ENCODE peak calls at places on chromosomes 4 and X, in five cellular contexts. R is stomach, U is ovary, G is A549, Z is SK-N-SH. H is an unnamed sample.
A peak's percentile ranks its signal among the peaks of the same experiment; 100 is the strongest.

GRCh38 chrX:71814123-71814912 is 51.2 kb downstream of the CXorf49B start:
- DNase-seq in R (no peak), U (no peak), Z (no peak), G (no peak), H (no peak)

GRCh38 chr4:10571896-10572295 is 112.7 kb downstream of the CLNK start:
- DNase-seq in G (no peak), R (no peak), U (no peak), Z (no peak), H (no peak)

GRCh38 chrX:150536455-150537116 is 31.8 kb upstream of the MTM1 start:
- DNase-seq in U (no peak), R (no peak), Z (no peak), G (peak; percentile 28), H (no peak)

GRCh38 chrX:38220936-38221386 is 290 bp upstream of the SRPX start:
- DNase-seq in U (no peak), Z (no peak), G (no peak), R (no peak), H (no peak)

GRCh38 chr4:4417886-4418285 is 31.0 kb downstream of the NSG1 start:
- DNase-seq in Z (no peak), U (peak; percentile 5), R (peak; percentile 17), G (no peak), H (no peak)

GRCh38 chrX:105451426-105451825 is 230.9 kb upstream of the TEX13A start:
- DNase-seq in R (no peak), Z (no peak), G (no peak), U (no peak), H (no peak)

GRCh38 chr4:164935363-164935762 is 42.1 kb downstream of the TRIM61 start:
- DNase-seq in G (no peak), R (no peak), U (no peak), Z (peak; percentile 17), H (no peak)

GRCh38 chrX:39772057-39772832 is 325.5 kb downstream of the BCOR start:
- DNase-seq in R (peak; percentile 30), U (peak; percentile 38), G (no peak), Z (no peak), H (no peak)

GRCh38 chr4:182778222-182778982 is 138.8 kb downstream of the DCTD start:
- DNase-seq in Z (no peak), G (no peak), U (no peak), R (no peak), H (no peak)

GRCh38 chr4:11904117-11904535 is 475.4 kb upstream of the HS3ST1 start:
- DNase-seq in U (peak; percentile 37), R (peak; percentile 76), G (peak; percentile 0), Z (no peak), H (peak; percentile 9)

GRCh38 chr4:180610317-180610716 is 1632.9 kb upstream of the TENM3 start:
- DNase-seq in Z (no peak), R (no peak), G (no peak), U (no peak), H (no peak)

GRCh38 chr4:148302416-148302815 is 139.8 kb downstream of the NR3C2 start:
- DNase-seq in R (no peak), U (no peak), Z (no peak), G (no peak), H (no peak)

GRCh38 chr4:156677136-156677535 is 294.5 kb downstream of the PDGFC start:
- DNase-seq in G (peak; percentile 52), U (no peak), R (no peak), Z (peak; percentile 22), H (no peak)

GRCh38 chr4:144710526-144710912 is 64.6 kb downstream of the HHIP start:
- DNase-seq in G (no peak), Z (no peak), U (no peak), R (no peak), H (no peak)

GRCh38 chrX:19875051-19875432 is 12.4 kb downstream of the SH3KBP1 start:
- DNase-seq in Z (no peak), G (no peak), U (no peak), R (no peak), H (no peak)

GRCh38 chr4:22686156-22686555 is 6.6 kb upstream of the GBA3 start:
- DNase-seq in U (no peak), Z (no peak), G (no peak), R (no peak), H (no peak)

GRCh38 chr4:6404611-6405416 is 67.6 kb downstream of the PPP2R2C start:
- DNase-seq in U (no peak), R (no peak), G (no peak), Z (peak; percentile 61), H (no peak)

GRCh38 chr4:23085249-23085568 is 392.5 kb downstream of the GBA3 start:
- DNase-seq in Z (no peak), U (no peak), G (no peak), R (no peak), H (no peak)

GRCh38 chrX:133475521-133475920 is 60.2 kb upstream of the GPC4 start:
- DNase-seq in R (no peak), Z (no peak), U (no peak), G (no peak), H (no peak)

GRCh38 chrX:117910216-117910615 is 206.4 kb downstream of the KLHL13 start:
- DNase-seq in R (no peak), U (no peak), Z (no peak), G (no peak), H (no peak)

GRCh38 chr4:10495651-10496050 is 38.4 kb upstream of the ZNF518B start:
- DNase-seq in R (no peak), Z (no peak), G (no peak), U (no peak), H (no peak)

GRCh38 chr4:168451331-168451730 is 29.0 kb downstream of the DDX60L start:
- DNase-seq in R (no peak), U (no peak), Z (no peak), G (peak; percentile 9), H (no peak)

GRCh38 chr4:183797445-183798248 is 107.5 kb upstream of the STOX2 start:
- DNase-seq in R (peak; percentile 53), Z (peak; percentile 83), G (peak; percentile 45), U (no peak), H (no peak)

GRCh38 chr4:1403177-1403583 is 3.1 kb downstream of the NKX1-1 start:
- DNase-seq in Z (no peak), U (no peak), G (no peak), R (peak; percentile 18), H (no peak)

GRCh38 chrX:70769659-70770232 is 138.8 kb downstream of the TEX11 start:
- DNase-seq in G (peak; percentile 2), Z (peak; percentile 8), R (no peak), U (no peak), H (no peak)

GRCh38 chr4:164876680-164877324 is at the start of gene APELA:
- DNase-seq in Z (no peak), G (no peak), R (no peak), U (no peak), H (no peak)

GRCh38 chr4:135718019-135718418 is 1516.4 kb upstream of the PABPC4L start:
- DNase-seq in U (no peak), G (no peak), Z (no peak), R (no peak), H (no peak)

GRCh38 chrX:8126092-8126491 is 45.0 kb downstream of the VCX2 start:
- DNase-seq in R (no peak), Z (no peak), U (no peak), G (no peak), H (no peak)

GRCh38 chr4:188127157-188127874 is 11.9 kb upstream of the TRIML1 start:
- DNase-seq in R (no peak), U (no peak), G (peak; percentile 67), Z (no peak), H (no peak)

GRCh38 chr4:173346074-173346473 is 11.9 kb upstream of the HMGB2 start:
- DNase-seq in R (no peak), G (no peak), U (no peak), Z (no peak), H (no peak)

GRCh38 chr4:98516042-98516440 is 142.4 kb downstream of the TSPAN5 start:
- DNase-seq in R (no peak), U (no peak), G (peak; percentile 53), Z (no peak), H (no peak)

GRCh38 chrX:46305431-46305830 is 239.8 kb downstream of the ZNF674 start:
- DNase-seq in Z (no peak), R (no peak), G (no peak), U (no peak), H (no peak)

GRCh38 chr4:164514765-164515164 is 239.2 kb upstream of the SMIM31 start:
- DNase-seq in Z (no peak), R (no peak), G (no peak), U (no peak), H (no peak)

GRCh38 chr4:52910115-52910514 is 48.0 kb downstream of the RASL11B start:
- DNase-seq in Z (no peak), G (no peak), U (no peak), R (no peak), H (no peak)

GRCh38 chr4:52903273-52903672 is 41.2 kb downstream of the RASL11B start:
- DNase-seq in Z (no peak), U (no peak), G (no peak), R (no peak), H (no peak)

GRCh38 chr4:52907510-52907909 is 45.4 kb downstream of the RASL11B start:
- DNase-seq in R (no peak), U (no peak), G (no peak), Z (no peak), H (no peak)

GRCh38 chr4:52904421-52904820 is 42.3 kb downstream of the RASL11B start:
- DNase-seq in G (no peak), U (no peak), R (no peak), Z (no peak), H (no peak)
- TF ChIP-seq EP300 in G (no peak), U (no peak), R (no peak), Z (no peak), H (no peak)

GRCh38 chr4:155085843-155086530 is 122.4 kb upstream of the NPY2R start:
- DNase-seq in U (no peak), Z (no peak), R (no peak), G (peak; percentile 9), H (no peak)
- TF ChIP-seq CTCF in U (no peak), Z (no peak), R (no peak), G (no peak), H (no peak)

GRCh38 chr4:79397951-79398350 is 10.1 kb downstream of the GK2 start:
- DNase-seq in U (no peak), R (no peak), G (no peak), Z (no peak), H (no peak)
- H3K27ac ChIP-seq in U (no peak overlapping the region), R (no peak overlapping the region), G (no peak overlapping the region), Z (no peak overlapping the region), H (no peak overlapping the region)

GRCh38 chr4:74157743-74158560 is at the start of gene MTHFD2L:
- DNase-seq in R (peak; percentile 94), U (peak; percentile 93), G (peak; percentile 96), Z (peak; percentile 98), H (peak; percentile 78)
- TF ChIP-seq EP300 in R (no peak), U (no peak), G (no peak), Z (peak; percentile 27), H (peak; percentile 53)

GRCh38 chrX:153649178-153649914 is 2.3 kb downstream of the DUSP9 start:
- DNase-seq in Z (peak; percentile 84), G (peak; percentile 57), U (peak; percentile 11), R (no peak), H (no peak)

GRCh38 chrX:153653556-153653955 is 6.6 kb downstream of the DUSP9 start:
- DNase-seq in U (no peak), Z (no peak), R (no peak), G (no peak), H (no peak)

GRCh38 chrX:153650959-153651358 is 4.0 kb downstream of the DUSP9 start:
- DNase-seq in G (no peak), Z (no peak), U (no peak), R (no peak), H (no peak)

GRCh38 chrX:153649915-153650782 is 3.1 kb downstream of the DUSP9 start:
- DNase-seq in U (peak; percentile 7), R (no peak), G (no peak), Z (no peak), H (no peak)

GRCh38 chrX:153651540-153652079 is 4.6 kb downstream of the DUSP9 start:
- DNase-seq in R (no peak), G (peak; percentile 35), U (peak; percentile 7), Z (peak; percentile 45), H (no peak)
- TF ChIP-seq CTCF in R (no peak), G (no peak), U (no peak), Z (peak; percentile 31), H (no peak)

H was measured in tibial nerve.